ENCODE peak calls at places on chromosomes 2 and 18, in four cellular contexts. One of them, this sample, is unnamed.

GRCh38 chr2:8882094-8882493 is 44.7 kb upstream of the KIDINS220 start:
- DNase-seq in IMR-90: peak
- DNase-seq in neuronal stem cell: peak
- DNase-seq in K562: no peak
- DNase-seq in this sample: no peak

GRCh38 chr2:11574176-11575046 is 40.6 kb downstream of the GREB1 start:
- DNase-seq in IMR-90: peak
- DNase-seq in neuronal stem cell: no peak
- DNase-seq in K562: no peak
- DNase-seq in this sample: no peak

GRCh38 chr2:25362564-25363145 is 20.9 kb upstream of the DNMT3A start:
- DNase-seq in K562: no peak
- DNase-seq in IMR-90: no peak
- DNase-seq in neuronal stem cell: no peak
- DNase-seq in this sample: no peak

GRCh38 chr2:237412646-237413292 is 1.2 kb downstream of the COL6A3 start:
- DNase-seq in K562: no peak
- DNase-seq in IMR-90: no peak
- DNase-seq in neuronal stem cell: no peak
- DNase-seq in this sample: no peak

GRCh38 chr18:74266161-74266560 is 25.6 kb downstream of the CYB5A start:
- DNase-seq in K562: no peak
- DNase-seq in neuronal stem cell: no peak
- DNase-seq in IMR-90: peak
- DNase-seq in this sample: no peak

GRCh38 chr2:38702413-38702812 is 36.5 kb downstream of the GALM start:
- DNase-seq in IMR-90: peak
- DNase-seq in neuronal stem cell: no peak
- DNase-seq in K562: no peak
- DNase-seq in this sample: no peak

GRCh38 chr2:215960825-215961224 is 52.5 kb downstream of the MREG start:
- DNase-seq in neuronal stem cell: no peak
- DNase-seq in K562: no peak
- DNase-seq in IMR-90: no peak
- DNase-seq in this sample: no peak

GRCh38 chr2:119178811-119179601 is 20.5 kb upstream of the C1QL2 start:
- DNase-seq in neuronal stem cell: no peak
- DNase-seq in IMR-90: no peak
- DNase-seq in K562: no peak
- DNase-seq in this sample: peak

GRCh38 chr2:70651014-70651413 is 97.4 kb upstream of the TGFA start:
- DNase-seq in K562: no peak
- DNase-seq in IMR-90: no peak
- DNase-seq in neuronal stem cell: no peak
- DNase-seq in this sample: no peak

GRCh38 chr2:229417906-229418305 is 146.8 kb upstream of the PID1 start:
- DNase-seq in K562: no peak
- DNase-seq in neuronal stem cell: peak
- DNase-seq in IMR-90: no peak
- DNase-seq in this sample: no peak

GRCh38 chr2:195538937-195539336 is 118.1 kb upstream of the SLC39A10 start:
- DNase-seq in neuronal stem cell: no peak
- DNase-seq in K562: no peak
- DNase-seq in IMR-90: no peak
- DNase-seq in this sample: no peak

GRCh38 chr2:48414640-48414979 is 115.3 kb upstream of the STON1 start:
- DNase-seq in neuronal stem cell: no peak
- DNase-seq in IMR-90: no peak
- DNase-seq in K562: no peak
- DNase-seq in this sample: no peak

GRCh38 chr2:37281916-37282315 is 42.7 kb downstream of the PRKD3 start:
- DNase-seq in IMR-90: no peak
- DNase-seq in K562: no peak
- DNase-seq in neuronal stem cell: no peak
- DNase-seq in this sample: no peak

GRCh38 chr2:10597956-10598355 is 91.8 kb downstream of the NOL10 start:
- DNase-seq in K562: no peak
- DNase-seq in IMR-90: no peak
- DNase-seq in neuronal stem cell: no peak
- DNase-seq in this sample: peak

GRCh38 chr2:26099933-26100332 is 66.0 kb downstream of the RAB10 start:
- DNase-seq in K562: no peak
- DNase-seq in IMR-90: no peak
- DNase-seq in neuronal stem cell: no peak
- DNase-seq in this sample: no peak

GRCh38 chr2:69033427-69034095 is 20.6 kb downstream of the ANTXR1 start:
- DNase-seq in K562: no peak
- DNase-seq in IMR-90: peak
- DNase-seq in neuronal stem cell: no peak
- DNase-seq in this sample: no peak

GRCh38 chr2:127048618-127048935 is 58.4 kb downstream of the BIN1 start:
- DNase-seq in neuronal stem cell: no peak
- DNase-seq in K562: no peak
- DNase-seq in IMR-90: no peak
- DNase-seq in this sample: no peak

GRCh38 chr2:12824304-12824761 is 107.6 kb downstream of the TRIB2 start:
- DNase-seq in IMR-90: peak
- DNase-seq in neuronal stem cell: no peak
- DNase-seq in K562: no peak
- DNase-seq in this sample: no peak

GRCh38 chr18:76394780-76395476 is 100.1 kb downstream of the ZNF516 start:
- DNase-seq in IMR-90: peak
- DNase-seq in K562: no peak
- DNase-seq in neuronal stem cell: no peak
- DNase-seq in this sample: peak

GRCh38 chr2:164697688-164698290 is 76.5 kb upstream of the GRB14 start:
- DNase-seq in K562: no peak
- DNase-seq in IMR-90: no peak
- DNase-seq in neuronal stem cell: no peak
- DNase-seq in this sample: no peak

GRCh38 chr2:200741468-200742202 is 70.1 kb upstream of the BZW1 start:
- DNase-seq in neuronal stem cell: no peak
- DNase-seq in K562: no peak
- DNase-seq in IMR-90: no peak
- DNase-seq in this sample: peak

GRCh38 chr2:64866797-64867196 is 122.4 kb upstream of the SLC1A4 start:
- DNase-seq in neuronal stem cell: no peak
- DNase-seq in K562: no peak
- DNase-seq in IMR-90: peak
- DNase-seq in this sample: peak

GRCh38 chr2:112345030-112346027 is 69.9 kb downstream of the ZC3H6 start:
- DNase-seq in K562: no peak
- DNase-seq in neuronal stem cell: no peak
- DNase-seq in IMR-90: no peak
- DNase-seq in this sample: no peak

GRCh38 chr18:8706981-8707940 is 1.9 kb downstream of the MTCL1 start:
- DNase-seq in neuronal stem cell: no peak
- DNase-seq in IMR-90: peak
- DNase-seq in K562: no peak
- DNase-seq in this sample: peak

GRCh38 chr2:28364611-28365010 is 28.0 kb upstream of the FOSL2 start:
- DNase-seq in K562: no peak
- DNase-seq in neuronal stem cell: no peak
- DNase-seq in IMR-90: peak
- DNase-seq in this sample: no peak

GRCh38 chr18:24934231-24934932 is 417.6 kb downstream of the ZNF521 start:
- DNase-seq in K562: no peak
- DNase-seq in IMR-90: no peak
- DNase-seq in neuronal stem cell: no peak
- DNase-seq in this sample: no peak

GRCh38 chr2:135980450-135981080 is 4.9 kb downstream of the DARS1 start:
- DNase-seq in neuronal stem cell: no peak
- DNase-seq in K562: no peak
- DNase-seq in IMR-90: no peak
- DNase-seq in this sample: no peak

GRCh38 chr2:238478216-238478615 is 51.5 kb downstream of the ASB1 start:
- DNase-seq in IMR-90: no peak
- DNase-seq in neuronal stem cell: no peak
- DNase-seq in K562: no peak
- DNase-seq in this sample: no peak

GRCh38 chr2:60998628-60999545 is 18.6 kb upstream of the PEX13 start:
- DNase-seq in K562: peak
- DNase-seq in neuronal stem cell: peak
- DNase-seq in IMR-90: peak
- DNase-seq in this sample: no peak

GRCh38 chr18:49970288-49970687 is 157.0 kb upstream of the ACAA2 start:
- DNase-seq in IMR-90: no peak
- DNase-seq in K562: no peak
- DNase-seq in neuronal stem cell: no peak
- DNase-seq in this sample: no peak

GRCh38 chr2:238988752-238989151 is 140.9 kb downstream of the TWIST2 start:
- DNase-seq in IMR-90: no peak
- DNase-seq in K562: no peak
- DNase-seq in neuronal stem cell: no peak
- DNase-seq in this sample: no peak

GRCh38 chr2:200300650-200301314 is 5.7 kb upstream of the SPATS2L start:
- DNase-seq in K562: peak
- DNase-seq in neuronal stem cell: no peak
- DNase-seq in IMR-90: peak
- DNase-seq in this sample: peak

GRCh38 chr2:95389256-95390119 is 13.0 kb upstream of the FAHD2A start:
- DNase-seq in K562: peak
- DNase-seq in IMR-90: peak
- DNase-seq in neuronal stem cell: peak
- DNase-seq in this sample: peak

DNA sequence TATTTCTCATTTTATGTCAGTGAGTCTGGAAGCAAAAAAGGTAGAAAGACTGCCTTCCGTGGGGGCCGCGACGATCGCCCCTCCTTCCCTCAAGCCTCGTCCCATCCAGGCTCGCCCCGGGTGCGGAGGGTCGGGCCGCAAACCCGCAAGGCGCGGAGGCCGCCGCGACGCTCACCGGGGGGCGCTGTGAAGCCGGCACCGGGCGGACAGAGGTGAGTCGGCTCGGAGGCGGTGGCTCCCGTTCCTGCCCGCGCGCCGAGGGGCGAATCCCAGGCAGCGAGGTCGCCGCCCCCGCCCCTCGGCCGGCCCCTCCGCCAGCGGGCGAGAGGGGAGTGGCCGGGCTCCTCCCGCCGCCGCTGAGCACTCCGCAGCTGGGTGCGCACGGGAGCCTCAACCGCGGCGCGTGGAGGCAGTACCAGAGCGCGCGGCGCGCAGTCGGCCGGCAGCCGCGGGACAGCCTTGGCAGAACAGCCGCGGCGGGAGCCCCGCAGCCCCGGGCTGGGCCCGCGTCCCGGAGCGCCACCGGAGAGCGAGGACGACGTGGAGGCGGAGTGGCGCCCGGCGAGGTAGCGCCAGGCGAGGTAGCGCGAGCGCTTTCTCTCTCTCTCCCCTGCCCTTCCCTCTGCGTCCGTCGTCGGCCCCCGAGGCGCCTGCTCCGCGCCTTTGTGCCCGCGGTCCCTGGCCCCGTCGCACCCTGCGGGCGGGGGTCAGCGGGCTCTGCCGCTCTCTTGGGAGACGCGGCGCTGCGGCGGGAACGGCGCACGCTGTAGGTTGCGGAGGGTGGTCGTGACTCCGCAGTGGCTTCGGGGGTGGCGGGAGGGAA is at the start of gene MYO1B:
- DNase-seq in neuronal stem cell: peak
- DNase-seq in IMR-90: peak
- DNase-seq in K562: peak
- DNase-seq in this sample: peak
- H3K4me2 ChIP-seq in neuronal stem cell: peak
- H3K4me2 ChIP-seq in IMR-90: peak
- H3K4me2 ChIP-seq in K562: no peak
- H3K4me2 ChIP-seq in this sample: peak

DNA sequence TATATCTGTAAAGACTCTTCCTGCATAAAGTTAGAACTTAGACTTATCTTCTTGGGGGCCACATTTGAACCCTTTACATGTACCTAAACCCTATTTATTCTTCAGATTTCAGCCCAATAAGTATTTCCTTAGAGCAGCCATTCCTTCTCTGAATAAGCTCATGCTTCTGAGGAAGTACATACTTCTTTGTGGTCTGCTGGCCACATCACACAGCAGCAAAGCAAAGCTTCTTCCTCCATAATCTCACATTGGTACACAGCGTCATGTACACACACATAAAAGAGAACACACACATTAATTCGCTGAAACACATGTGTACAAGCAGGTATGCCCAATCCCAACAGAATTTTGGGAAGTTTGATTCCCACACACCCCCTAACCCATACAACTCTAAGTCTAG is 331.0 kb downstream of the CDH2 start:
- DNase-seq in K562: no peak
- DNase-seq in neuronal stem cell: no peak
- DNase-seq in IMR-90: no peak
- DNase-seq in this sample: no peak
- H3K4me2 ChIP-seq in K562: no peak
- H3K4me2 ChIP-seq in neuronal stem cell: no peak
- H3K4me2 ChIP-seq in IMR-90: no peak
- H3K4me2 ChIP-seq in this sample: no peak

GRCh38 chr2:134149904-134150303 is 104.0 kb upstream of the MGAT5 start:
- DNase-seq in K562: peak
- DNase-seq in IMR-90: no peak
- DNase-seq in neuronal stem cell: no peak
- DNase-seq in this sample: no peak
- H3K4me2 ChIP-seq in K562: peak
- H3K4me2 ChIP-seq in IMR-90: no peak
- H3K4me2 ChIP-seq in neuronal stem cell: no peak
- H3K4me2 ChIP-seq in this sample: no peak

GRCh38 chr2:173199303-173199702 is 123.7 kb downstream of the MAP3K20 start:
- DNase-seq in K562: no peak
- DNase-seq in IMR-90: no peak
- DNase-seq in neuronal stem cell: no peak
- DNase-seq in this sample: no peak

GRCh38 chr2:173195100-173195499 is 119.5 kb downstream of the MAP3K20 start:
- DNase-seq in IMR-90: no peak
- DNase-seq in neuronal stem cell: no peak
- DNase-seq in K562: no peak
- DNase-seq in this sample: no peak

GRCh38 chr2:173198338-173198737 is 122.7 kb downstream of the MAP3K20 start:
- DNase-seq in K562: no peak
- DNase-seq in neuronal stem cell: no peak
- DNase-seq in IMR-90: no peak
- DNase-seq in this sample: no peak

GRCh38 chr2:173196080-173196479 is 120.4 kb downstream of the MAP3K20 start:
- DNase-seq in IMR-90: no peak
- DNase-seq in neuronal stem cell: no peak
- DNase-seq in K562: no peak
- DNase-seq in this sample: no peak

DNA sequence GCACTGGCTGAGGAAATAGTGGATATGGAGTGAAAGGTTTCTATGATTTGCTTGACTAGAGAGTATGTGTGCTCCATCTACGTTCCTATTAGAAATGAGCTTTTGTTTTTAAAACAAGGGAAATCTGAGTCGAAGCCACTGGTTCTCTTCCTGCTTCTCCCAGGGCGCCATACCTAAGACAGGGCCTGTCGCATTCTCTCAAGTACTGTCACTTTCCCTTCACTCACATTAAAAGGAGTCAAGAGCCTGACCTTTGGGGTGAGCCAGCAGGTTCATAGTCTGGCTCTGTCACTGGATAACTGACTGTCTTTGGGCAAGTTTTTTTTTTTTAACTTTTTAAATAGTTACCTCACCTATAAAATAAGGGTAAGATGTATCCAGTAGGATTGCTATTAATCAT is 121.0 kb downstream of the MAP3K20 start:
- DNase-seq in neuronal stem cell: no peak
- DNase-seq in IMR-90: no peak
- DNase-seq in K562: no peak
- DNase-seq in this sample: no peak
- H3K4me2 ChIP-seq in neuronal stem cell: no peak
- H3K4me2 ChIP-seq in IMR-90: no peak
- H3K4me2 ChIP-seq in K562: no peak
- H3K4me2 ChIP-seq in this sample: no peak

GRCh38 chr2:45965841-45966498 is 314.5 kb downstream of the PRKCE start:
- DNase-seq in K562: no peak
- DNase-seq in neuronal stem cell: no peak
- DNase-seq in IMR-90: no peak
- DNase-seq in this sample: no peak
- H3K4me2 ChIP-seq in K562: no peak
- H3K4me2 ChIP-seq in neuronal stem cell: no peak
- H3K4me2 ChIP-seq in IMR-90: no peak
- H3K4me2 ChIP-seq in this sample: no peak